ENCODE peak calls at places on chromosomes 4 and X, in nine cellular contexts. F is A172; L is memory B cell; A is stomach; I is GM10248; T is effector CD8-positive, alpha-beta T cell; W is RPMI7951; P is MCF 10A; R is IMR-90. G is an unnamed sample.

GRCh38 chr4:26584725-26585124 is 841 bp downstream of the TBC1D19 start:
- DNase-seq in W (no peak), R (no peak), F (no peak), L (no peak), P (no peak), I (no peak), T (no peak), A (no peak), G (no peak)

GRCh38 chrX:44400588-44400987 is 57.1 kb upstream of the EFHC2 start:
- DNase-seq in T (no peak), F (peak; percentile 62), A (no peak), I (no peak), W (peak; percentile 91), R (peak; percentile 96), P (peak; percentile 90), L (no peak), G (peak; percentile 27)

GRCh38 chr4:54152846-54153600 is 53.1 kb downstream of the GSX2 start:
- DNase-seq in I (no peak), F (peak; percentile 88), W (peak; percentile 50), A (no peak), P (peak; percentile 42), L (no peak), R (peak; percentile 63), T (no peak), G (no peak)

GRCh38 chr4:177937051-177937450 is 494.8 kb upstream of the AGA start:
- DNase-seq in R (no peak), A (no peak), T (no peak), P (no peak), W (no peak), F (no peak), I (no peak), L (no peak), G (no peak)

GRCh38 chr4:76782837-76783236 is 115.1 kb downstream of the SOWAHB start:
- DNase-seq in F (peak; percentile 69), L (no peak), R (peak; percentile 85), P (peak; percentile 42), I (no peak), T (no peak), A (no peak), W (peak; percentile 70), G (peak; percentile 45)

GRCh38 chr4:53535567-53535966 is 55.7 kb downstream of the LNX1 start:
- DNase-seq in F (no peak), P (no peak), I (no peak), R (no peak), A (no peak), L (no peak), T (no peak), W (no peak), G (no peak)

GRCh38 chr4:152501846-152502536 is 33.9 kb downstream of the FBXW7 start:
- DNase-seq in L (no peak), T (no peak), A (no peak), I (peak; percentile 26), F (no peak), R (peak; percentile 41), P (no peak), W (no peak), G (no peak)

GRCh38 chr4:17236686-17237085 is 275.2 kb downstream of the QDPR start:
- DNase-seq in P (peak; percentile 3), R (peak; percentile 87), I (no peak), A (no peak), L (no peak), T (no peak), W (peak; percentile 19), F (no peak), G (no peak)

GRCh38 chrX:11757729-11758399 is at the start of gene MSL3:
- DNase-seq in I (peak; percentile 75), L (peak; percentile 49), A (peak; percentile 56), F (peak; percentile 41), R (peak; percentile 61), W (peak; percentile 78), T (peak; percentile 18), P (peak; percentile 40), G (peak; percentile 21)

GRCh38 chrX:46777971-46778810 is 19.3 kb upstream of the SLC9A7 start:
- DNase-seq in A (no peak), R (peak; percentile 56), P (peak; percentile 25), L (no peak), W (peak; percentile 66), F (peak; percentile 52), I (no peak), T (no peak), G (peak; percentile 19)

GRCh38 chr4:119038465-119038864 is 97.2 kb upstream of the MYOZ2 start:
- DNase-seq in I (no peak), L (no peak), F (no peak), A (no peak), R (peak; percentile 40), W (no peak), T (no peak), P (no peak), G (no peak)

GRCh38 chrX:71111141-71111843 is at the start of gene IL2RG:
- DNase-seq in P (no peak), I (peak; percentile 75), A (peak; percentile 46), R (no peak), L (peak; percentile 58), F (no peak), W (no peak), T (peak; percentile 66), G (no peak)

GRCh38 chr4:99248714-99249113 is 29.7 kb upstream of the ADH6 start:
- DNase-seq in P (peak; percentile 43), W (no peak), L (no peak), I (no peak), A (no peak), R (peak; percentile 50), T (no peak), F (no peak), G (no peak)

GRCh38 chr4:159946983-159947645 is 844.2 kb downstream of the RAPGEF2 start:
- DNase-seq in L (no peak), I (peak; percentile 13), F (peak; percentile 65), T (no peak), R (peak; percentile 45), A (no peak), P (peak; percentile 77), W (peak; percentile 39), G (peak; percentile 74)

GRCh38 chr4:184267673-184268573 is 50.2 kb upstream of the ENPP6 start:
- DNase-seq in W (peak; percentile 78), P (peak; percentile 70), F (peak; percentile 67), I (peak; percentile 80), L (peak; percentile 55), T (peak; percentile 13), A (peak; percentile 60), R (peak; percentile 97), G (peak; percentile 17)

GRCh38 chrX:133681416-133681815 is 266.1 kb upstream of the GPC4 start:
- DNase-seq in F (no peak), I (no peak), P (no peak), W (no peak), A (no peak), L (no peak), T (no peak), R (no peak), G (no peak)

GRCh38 chr4:1246901-1247810 is 1.8 kb downstream of the CTBP1 start:
- DNase-seq in F (no peak), T (no peak), I (peak; percentile 64), L (no peak), R (no peak), A (no peak), P (peak; percentile 11), W (peak; percentile 12), G (peak; percentile 18)

GRCh38 chr4:182741054-182741453 is 176.1 kb downstream of the DCTD start:
- DNase-seq in T (no peak), F (no peak), I (no peak), A (no peak), P (no peak), R (no peak), W (no peak), L (no peak), G (no peak)

GRCh38 chr4:38788327-38788726 is 5.5 kb upstream of the TLR10 start:
- DNase-seq in R (peak; percentile 63), P (no peak), W (no peak), I (no peak), T (no peak), L (no peak), A (no peak), F (peak; percentile 33), G (no peak)

GRCh38 chr4:119679251-119679650 is 50.6 kb upstream of the PDE5A start:
- DNase-seq in L (no peak), F (no peak), R (peak; percentile 60), A (no peak), P (no peak), T (no peak), W (no peak), I (no peak), G (no peak)

GRCh38 chr4:11931266-11931665 is 502.6 kb upstream of the HS3ST1 start:
- DNase-seq in A (no peak), T (no peak), R (no peak), F (no peak), W (no peak), P (no peak), L (no peak), I (no peak), G (no peak)

GRCh38 chr4:7500404-7500803 is 65.7 kb upstream of the PSAPL1 start:
- DNase-seq in P (no peak), A (no peak), T (no peak), R (no peak), L (no peak), F (no peak), I (no peak), W (peak; percentile 72), G (no peak)

GRCh38 chr4:182189107-182189878 is 53.9 kb upstream of the TENM3 start:
- DNase-seq in T (no peak), L (no peak), W (peak; percentile 97), P (peak; percentile 94), R (peak; percentile 94), A (no peak), I (no peak), F (peak; percentile 96), G (no peak)

GRCh38 chr4:74258949-74259348 is 49.3 kb upstream of the EPGN start:
- DNase-seq in W (peak; percentile 11), I (no peak), F (peak; percentile 11), R (peak; percentile 60), A (peak; percentile 91), P (peak; percentile 21), L (no peak), T (no peak), G (peak; percentile 38)

GRCh38 chrX:2696698-2697215 is 5.7 kb downstream of the CD99 start:
- DNase-seq in L (no peak), F (peak; percentile 95), A (no peak), R (peak; percentile 90), T (no peak), P (peak; percentile 83), I (peak; percentile 74), W (peak; percentile 94), G (no peak)

GRCh38 chr4:150784305-150784704 is 202.4 kb downstream of the MAB21L2 start:
- DNase-seq in W (no peak), R (no peak), L (no peak), T (no peak), P (no peak), I (no peak), A (no peak), F (no peak), G (no peak)

GRCh38 chr4:156547439-156547838 is 424.2 kb downstream of the PDGFC start:
- DNase-seq in I (no peak), W (peak; percentile 90), L (no peak), R (peak; percentile 97), T (no peak), P (peak; percentile 67), A (no peak), F (peak; percentile 83), G (peak; percentile 26)

GRCh38 chr4:86825511-86825910 is 23.7 kb downstream of the SLC10A6 start:
- DNase-seq in F (no peak), L (no peak), P (no peak), I (no peak), T (no peak), A (no peak), W (peak; percentile 10), R (peak; percentile 44), G (no peak)

GRCh38 chrX:103376118-103376978 is at the start of gene BEX3:
- DNase-seq in T (peak; percentile 17), P (peak; percentile 29), W (peak; percentile 38), R (peak; percentile 59), A (peak; percentile 66), I (peak; percentile 9), L (no peak), F (peak; percentile 23), G (no peak)

GRCh38 chr4:138113819-138114415 is 128.2 kb downstream of the SLC7A11 start:
- DNase-seq in I (no peak), L (no peak), A (no peak), F (peak; percentile 8), W (no peak), T (no peak), P (peak; percentile 58), R (peak; percentile 74), G (no peak)

GRCh38 chr4:73257995-73258667 is 467 bp downstream of the ANKRD17 start:
- DNase-seq in T (peak; percentile 5), L (no peak), W (peak; percentile 36), P (peak; percentile 45), A (no peak), I (no peak), F (no peak), R (peak; percentile 32), G (peak; percentile 45)

G was measured in HT-29.